ENCODE peak calls at places on chromosomes 4 and X, in four cellular contexts. P is IMR-90, E is H9, Z is H1. G is an unnamed sample.

GRCh38 chr4:163085085-163085484 is 81.6 kb downstream of the NAF1 start:
- DNase-seq in P (no peak), E (no peak), Z (no peak), G (no peak)

GRCh38 chrX:109839694-109840358 is 106.8 kb upstream of the ACSL4 start:
- DNase-seq in P (no peak), E (peak; percentile 63), Z (peak; percentile 9), G (peak; percentile 81)

GRCh38 chr4:81377231-81377630 is 94.5 kb downstream of the RASGEF1B start:
- DNase-seq in P (no peak), E (no peak), Z (no peak), G (no peak)

GRCh38 chr4:2305766-2306501 is 44.0 kb upstream of the MXD4 start:
- DNase-seq in P (no peak), E (no peak), Z (no peak), G (peak; percentile 48)

GRCh38 chrX:645024-645376 is 14.4 kb downstream of the SHOX start:
- DNase-seq in P (no peak), E (peak; percentile 43), Z (no peak), G (no peak)

GRCh38 chr4:26325191-26325590 is 4.4 kb downstream of the RBPJ start:
- DNase-seq in P (peak; percentile 67), E (no peak), Z (no peak), G (peak; percentile 30)

GRCh38 chr4:123986268-123986798 is 589.7 kb downstream of the SPRY1 start:
- DNase-seq in P (peak; percentile 92), E (no peak), Z (no peak), G (peak; percentile 78)

GRCh38 chrX:24594531-24594930 is 52.6 kb downstream of the PCYT1B start:
- DNase-seq in P (no peak), E (no peak), Z (no peak), G (no peak)

GRCh38 chr4:124178449-124179021 is 534.0 kb downstream of the ANKRD50 start:
- DNase-seq in P (peak; percentile 58), E (no peak), Z (no peak), G (no peak)

GRCh38 chrX:119477812-119478232 is 9.6 kb downstream of the SLC25A5 start:
- DNase-seq in P (peak; percentile 93), E (no peak), Z (no peak), G (peak; percentile 73)

GRCh38 chr4:146637853-146638800 is 566 bp upstream of the POU4F2 start:
- DNase-seq in P (no peak), E (peak; percentile 57), Z (no peak), G (no peak)

GRCh38 chrX:102846544-102847236 is 90.4 kb upstream of the RAB40AL start:
- DNase-seq in P (peak; percentile 73), E (no peak), Z (no peak), G (no peak)

GRCh38 chrX:71603618-71604017 is 14.7 kb downstream of the CXCR3 start:
- DNase-seq in P (peak; percentile 2), E (no peak), Z (no peak), G (no peak)

GRCh38 chrX:53249387-53250042 is 24.5 kb upstream of the KDM5C start:
- DNase-seq in P (no peak), E (no peak), Z (no peak), G (peak; percentile 10)

GRCh38 chr4:39758176-39758575 is 60.2 kb downstream of the UBE2K start:
- DNase-seq in P (no peak), E (no peak), Z (no peak), G (peak; percentile 75)

GRCh38 chr4:37662306-37662705 is 23.9 kb downstream of the RELL1 start:
- DNase-seq in P (no peak), E (no peak), Z (no peak), G (no peak)

GRCh38 chr4:112748352-112748900 is 111.5 kb downstream of the LARP7 start:
- DNase-seq in P (no peak), E (no peak), Z (no peak), G (no peak)

GRCh38 chr4:112752061-112752460 is 115.1 kb downstream of the LARP7 start:
- DNase-seq in P (no peak), E (no peak), Z (no peak), G (no peak)

GRCh38 chr4:112751447-112751846 is 114.5 kb downstream of the LARP7 start:
- DNase-seq in P (no peak), E (peak; percentile 56), Z (peak; percentile 38), G (no peak)

GRCh38 chr4:112753333-112753732 is 116.4 kb downstream of the LARP7 start:
- DNase-seq in P (no peak), E (no peak), Z (no peak), G (peak; percentile 91)

DNA sequence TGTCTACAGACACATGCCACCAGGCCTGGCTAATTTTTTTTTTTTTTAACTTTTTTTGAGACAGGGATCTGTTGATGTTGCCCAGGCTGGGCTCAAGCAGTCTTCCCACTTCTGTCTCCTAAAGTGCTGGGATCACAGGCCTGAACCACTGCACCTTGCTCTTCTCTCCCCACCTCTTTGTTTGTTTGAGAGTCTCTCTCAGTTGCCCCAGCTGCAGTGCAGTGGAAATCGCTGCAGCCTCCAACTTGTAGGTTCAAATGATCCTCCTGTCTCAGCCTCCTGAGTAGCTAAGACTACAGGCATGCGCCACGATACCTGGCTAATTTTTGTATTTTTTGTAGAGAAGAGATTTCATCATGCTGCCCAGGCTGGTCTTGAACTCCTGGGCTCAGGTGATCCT is 115.6 kb downstream of the LARP7 start:
- DNase-seq in P (no peak), E (no peak), Z (no peak), G (no peak)
- H3K4ac ChIP-seq in P (no peak overlapping the region), E (no peak overlapping the region), Z (peak overlapping the region; percentile 25), G (no peak overlapping the region)

GRCh38 chrX:49269768-49270248 is at the start of gene PPP1R3F:
- DNase-seq in P (no peak), E (no peak), Z (no peak), G (no peak)
- H3K4ac ChIP-seq in P (peak within 1 kb of the TSS; percentile 100), E (no peak within 1 kb of the TSS), Z (peak within 1 kb of the TSS; percentile 91), G (peak within 1 kb of the TSS; percentile 83)

GRCh38 chr4:145423017-145423708 is 58.5 kb upstream of the SMAD1 start:
- DNase-seq in P (no peak), E (no peak), Z (no peak), G (peak; percentile 72)
- H3K4ac ChIP-seq in P (no peak overlapping the region), E (no peak overlapping the region), Z (no peak overlapping the region), G (no peak overlapping the region)

GRCh38 chr4:85755285-85755684 is 280.3 kb downstream of the ARHGAP24 start:
- DNase-seq in P (no peak), E (no peak), Z (no peak), G (no peak)
- H3K4ac ChIP-seq in P (no peak overlapping the region), E (no peak overlapping the region), Z (no peak overlapping the region), G (no peak overlapping the region)

DNA sequence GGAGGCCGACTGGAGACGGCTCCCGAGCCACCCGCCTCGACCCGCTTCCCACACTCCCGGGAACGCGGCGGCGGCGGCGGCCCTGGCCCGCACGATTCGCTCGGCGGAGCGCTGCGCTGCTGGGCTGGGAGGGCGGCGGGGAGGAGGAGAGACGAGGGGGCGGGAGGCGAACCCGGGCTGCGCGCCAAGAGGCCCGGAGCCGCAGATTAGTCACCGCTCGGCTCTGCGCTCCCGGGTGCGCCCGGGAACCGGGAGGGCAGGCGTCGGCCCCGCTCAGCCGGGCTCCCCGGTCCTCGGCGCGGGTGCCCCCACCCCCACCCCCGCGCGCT is 11.2 kb upstream of the BCOR start:
- DNase-seq in P (peak; percentile 76), E (peak; percentile 63), Z (no peak), G (peak; percentile 65)
- H3K4ac ChIP-seq in P (peak overlapping the region; percentile 63), E (no peak overlapping the region), Z (no peak overlapping the region), G (no peak overlapping the region)

GRCh38 chr4:13919021-13919441 is 291.5 kb upstream of the BOD1L1 start:
- DNase-seq in P (peak; percentile 94), E (no peak), Z (no peak), G (no peak)
- H3K4ac ChIP-seq in P (peak overlapping the region; percentile 95), E (no peak overlapping the region), Z (no peak overlapping the region), G (no peak overlapping the region)

GRCh38 chr4:142473218-142473959 is 372.7 kb downstream of the INPP4B start:
- DNase-seq in P (no peak), E (no peak), Z (no peak), G (peak; percentile 31)
- H3K4ac ChIP-seq in P (no peak overlapping the region), E (no peak overlapping the region), Z (no peak overlapping the region), G (no peak overlapping the region)

GRCh38 chr4:186829097-186829496 is 105.4 kb upstream of the FAT1 start:
- DNase-seq in P (no peak), E (no peak), Z (no peak), G (no peak)
- H3K4ac ChIP-seq in P (peak overlapping the region; percentile 78), E (no peak overlapping the region), Z (no peak overlapping the region), G (no peak overlapping the region)

GRCh38 chr4:6640292-6641163 is at the start of gene MRFAP1:
- DNase-seq in P (peak; percentile 95), E (peak; percentile 91), Z (peak; percentile 80), G (peak; percentile 96)
- H3K4ac ChIP-seq in P (peak within 1 kb of the TSS; percentile 92), E (no peak within 1 kb of the TSS), Z (peak within 1 kb of the TSS; percentile 98), G (peak within 1 kb of the TSS; percentile 96)

GRCh38 chrX:54529166-54529558 is 857 bp upstream of the GNL3L start:
- DNase-seq in P (no peak), E (no peak), Z (no peak), G (no peak)
- H3K4ac ChIP-seq in P (peak overlapping the region; percentile 92), E (peak overlapping the region; percentile 68), Z (peak overlapping the region; percentile 66), G (peak overlapping the region; percentile 89)

G was measured in trophoblast cell.